ENCODE peak calls at places on chromosomes 1 and 21, in eight cellular contexts. L is kidney, Q is GM23248, P is endodermal cell, Y is adipocyte, T is HCT116, B is colonic mucosa, J is endothelial cell of umbilical vein. W is an unnamed sample.

GRCh38 chr1:209527993-209528392 is 55.5 kb upstream of the CAMK1G start:
- DNase-seq in L (no peak), Q (peak; percentile 29), P (no peak), Y (no peak), T (no peak), B (no peak), J (no peak), W (peak; percentile 78)

GRCh38 chr1:17531682-17532487 is 7.6 kb upstream of the ARHGEF10L start:
- DNase-seq in L (peak; percentile 77), Q (peak; percentile 59), P (no peak), Y (peak; percentile 43), T (peak; percentile 69), B (peak; percentile 90), J (no peak), W (peak; percentile 57)

GRCh38 chr1:178134061-178134460 is 40.2 kb downstream of the RASAL2 start:
- DNase-seq in L (no peak), Q (peak; percentile 93), P (no peak), Y (peak; percentile 50), T (no peak), B (peak; percentile 19), J (peak; percentile 55), W (peak; percentile 19)

GRCh38 chr1:64624859-64625258 is 120.0 kb upstream of the RAVER2 start:
- DNase-seq in L (no peak), Q (no peak), P (no peak), Y (peak; percentile 22), T (no peak), B (no peak), J (no peak), W (no peak)

GRCh38 chr1:34747638-34747941 is 7.3 kb upstream of the GJB5 start:
- DNase-seq in L (no peak), Q (no peak), P (peak; percentile 44), Y (no peak), T (no peak), B (no peak), J (no peak), W (no peak)

GRCh38 chr21:34969431-34970036 is 79.6 kb downstream of the RUNX1 start:
- DNase-seq in L (no peak), Q (no peak), P (no peak), Y (no peak), T (no peak), B (no peak), J (no peak), W (no peak)

GRCh38 chr1:171506525-171507304 is 21.4 kb downstream of the PRRC2C start:
- DNase-seq in L (no peak), Q (no peak), P (peak; percentile 66), Y (peak; percentile 22), T (no peak), B (no peak), J (peak; percentile 41), W (no peak)

GRCh38 chr21:15966216-15966615 is 236.4 kb downstream of the USP25 start:
- DNase-seq in L (no peak), Q (no peak), P (no peak), Y (peak; percentile 14), T (no peak), B (no peak), J (no peak), W (no peak)

GRCh38 chr1:235984041-235984820 is 80.7 kb downstream of the NID1 start:
- DNase-seq in L (no peak), Q (peak; percentile 91), P (no peak), Y (peak; percentile 83), T (no peak), B (no peak), J (peak; percentile 92), W (peak; percentile 65)

GRCh38 chr21:45306832-45307571 is 19.3 kb upstream of the POFUT2 start:
- DNase-seq in L (peak; percentile 96), Q (peak; percentile 74), P (peak; percentile 53), Y (peak; percentile 59), T (no peak), B (peak; percentile 41), J (no peak), W (no peak)

GRCh38 chr1:27724961-27725373 is 794 bp upstream of the FAM76A start:
- DNase-seq in L (peak; percentile 71), Q (peak; percentile 42), P (peak; percentile 69), Y (peak; percentile 3), T (no peak), B (peak; percentile 34), J (peak; percentile 5), W (no peak)

GRCh38 chr1:5949074-5949760 is 43.0 kb downstream of the NPHP4 start:
- DNase-seq in L (no peak), Q (no peak), P (peak; percentile 57), Y (no peak), T (no peak), B (no peak), J (no peak), W (peak; percentile 17)

GRCh38 chr1:56477164-56478111 is 101.9 kb downstream of the PLPP3 start:
- DNase-seq in L (peak; percentile 93), Q (peak; percentile 71), P (peak; percentile 83), Y (peak; percentile 71), T (no peak), B (peak; percentile 65), J (peak; percentile 25), W (no peak)

GRCh38 chr21:31143021-31143420 is 104.7 kb upstream of the KRTAP19-8 start:
- DNase-seq in L (no peak), Q (no peak), P (no peak), Y (no peak), T (no peak), B (no peak), J (no peak), W (no peak)

GRCh38 chr21:31140025-31140424 is 101.7 kb upstream of the KRTAP19-8 start:
- DNase-seq in L (no peak), Q (no peak), P (no peak), Y (no peak), T (no peak), B (no peak), J (no peak), W (no peak)

GRCh38 chr21:31141389-31142021 is 103.2 kb upstream of the KRTAP19-8 start:
- DNase-seq in L (no peak), Q (no peak), P (no peak), Y (no peak), T (no peak), B (no peak), J (no peak), W (no peak)

GRCh38 chr21:31145271-31145801 is 107.1 kb upstream of the KRTAP19-8 start:
- DNase-seq in L (no peak), Q (no peak), P (no peak), Y (peak; percentile 10), T (no peak), B (no peak), J (no peak), W (no peak)

DNA sequence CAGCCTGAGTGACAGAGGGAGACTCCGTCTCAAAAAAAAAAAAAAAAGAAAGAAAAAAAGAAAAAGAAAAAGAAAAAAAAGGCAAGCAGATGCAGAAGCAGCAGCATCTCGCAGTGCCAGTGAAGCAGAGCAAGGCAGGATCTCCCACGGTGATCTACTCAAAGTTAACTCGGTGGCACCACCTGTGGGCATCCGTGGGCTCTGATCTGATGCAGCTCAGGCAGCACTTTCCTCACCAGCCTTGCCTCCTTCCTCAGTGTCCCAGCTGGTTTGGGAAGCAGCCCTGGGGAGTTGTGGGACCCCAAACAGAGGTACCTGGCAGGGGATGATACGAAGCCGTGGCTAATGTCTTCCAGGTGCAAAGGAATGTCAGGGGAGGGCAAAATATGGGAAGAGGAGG is 104.3 kb upstream of the KRTAP19-8 start:
- DNase-seq in L (no peak), Q (no peak), P (peak; percentile 72), Y (no peak), T (no peak), B (no peak), J (no peak), W (peak; percentile 47)
- H3K4me1 ChIP-seq in L (no peaks in the 10 kb centered on the region), Q (peaks cover 4% of the 10 kb centered on the region), P (peaks cover 11% of the 10 kb centered on the region), Y (peaks cover 16% of the 10 kb centered on the region), T (no peaks in the 10 kb centered on the region), B (no peaks in the 10 kb centered on the region), J (no peaks in the 10 kb centered on the region), W (no peaks in the 10 kb centered on the region)

GRCh38 chr21:43273016-43273707 is 104.4 kb downstream of the CRYAA start:
- DNase-seq in L (peak; percentile 51), Q (no peak), P (no peak), Y (no peak), T (no peak), B (no peak), J (no peak), W (no peak)

GRCh38 chr21:43272591-43272990 is 103.8 kb downstream of the CRYAA start:
- DNase-seq in L (peak; percentile 64), Q (no peak), P (no peak), Y (no peak), T (no peak), B (no peak), J (no peak), W (no peak)

GRCh38 chr21:43274946-43275310 is 106.1 kb downstream of the CRYAA start:
- DNase-seq in L (peak; percentile 50), Q (no peak), P (no peak), Y (no peak), T (no peak), B (no peak), J (no peak), W (no peak)

GRCh38 chr21:43273708-43274021 is 104.9 kb downstream of the CRYAA start:
- DNase-seq in L (no peak), Q (no peak), P (no peak), Y (no peak), T (no peak), B (no peak), J (no peak), W (no peak)

GRCh38 chr21:43274022-43274945 is 105.5 kb downstream of the CRYAA start:
- DNase-seq in L (peak; percentile 42), Q (no peak), P (no peak), Y (no peak), T (no peak), B (no peak), J (no peak), W (no peak)
- H3K9ac ChIP-seq in L (no peak overlapping the region), Q (no peak overlapping the region), P (no peak overlapping the region), Y (no peak overlapping the region), T (no peak overlapping the region), B (no peak overlapping the region), J (no peak overlapping the region), W (no peak overlapping the region)

DNA sequence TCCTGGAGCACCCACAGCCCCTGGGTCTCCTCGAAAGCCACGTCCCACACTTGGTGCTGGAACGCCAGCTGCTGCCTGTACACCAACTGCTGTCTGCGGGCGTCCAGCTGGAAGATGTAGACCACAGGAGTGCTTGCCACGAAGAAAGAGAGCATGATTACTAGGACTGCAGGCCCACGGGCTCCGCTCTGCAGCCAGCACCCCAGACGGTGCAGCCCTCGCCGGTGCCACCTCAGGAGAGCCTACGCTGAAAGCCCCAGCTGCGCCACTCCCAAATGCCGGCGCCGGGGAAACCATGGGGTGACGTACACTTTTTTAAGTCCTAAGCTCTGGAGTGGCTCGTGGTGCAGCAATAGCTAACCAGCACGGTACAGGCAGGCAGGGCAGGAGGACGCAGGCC is 25.7 kb downstream of the WDR4 start:
- DNase-seq in L (no peak), Q (no peak), P (no peak), Y (no peak), T (no peak), B (no peak), J (no peak), W (no peak)
- H3K36me3 ChIP-seq in L (peaks cover 19% of the 10 kb centered on the region), Q (peaks cover 14% of the 10 kb centered on the region), P (peaks cover 93% of the 10 kb centered on the region), Y (peaks cover 96% of the 10 kb centered on the region), T (peaks cover 71% of the 10 kb centered on the region), B (peaks cover 12% of the 10 kb centered on the region), J (peaks cover 10% of the 10 kb centered on the region), W (peaks cover 83% of the 10 kb centered on the region)

DNA sequence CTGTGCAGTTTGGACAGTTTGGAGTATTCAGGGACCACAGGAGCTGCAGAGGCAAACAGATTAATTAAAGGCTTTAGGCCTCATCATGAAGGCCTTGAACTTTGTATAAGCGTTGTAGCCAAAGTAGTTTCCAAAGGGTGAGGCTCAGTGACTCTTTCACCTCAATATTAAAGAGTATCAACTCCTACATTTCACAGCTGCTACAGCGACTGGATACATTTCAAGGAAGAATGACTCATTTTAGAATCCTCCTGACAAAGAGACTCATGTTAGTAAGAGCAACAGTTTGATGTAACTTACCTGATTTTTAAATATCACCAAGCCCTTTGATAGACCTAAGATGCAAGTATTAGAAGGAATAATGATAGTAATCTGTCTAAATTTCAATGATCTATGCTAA is 355.6 kb downstream of the HLX start:
- DNase-seq in L (no peak), Q (peak; percentile 16), P (no peak), Y (peak; percentile 24), T (no peak), B (no peak), J (no peak), W (peak; percentile 62)
- H3K4me1 ChIP-seq in L (no peaks in the 10 kb centered on the region), Q (no peaks in the 10 kb centered on the region), P (no peaks in the 10 kb centered on the region), Y (peaks cover 6% of the 10 kb centered on the region), T (no peaks in the 10 kb centered on the region), B (no peaks in the 10 kb centered on the region), J (no peaks in the 10 kb centered on the region), W (peaks cover 14% of the 10 kb centered on the region)